ENCODE peak calls at places on chromosome 12, in seven cellular contexts. H is upper lobe of right lung, E is foreskin fibroblast, G is neural crest cell, R is type B pancreatic cell, U is AG09319, Z is endothelial cell of umbilical vein. A is an unnamed sample.

GRCh38 chr12:5780536-5780935 is 164.5 kb downstream of the ANO2 start:
- DNase-seq in H (no peak), E (no peak), G (no peak), R (peak), U (no peak), Z (peak), A (peak)

GRCh38 chr12:93025145-93026103 is 96.3 kb upstream of the EEA1 start:
- DNase-seq in H (no peak), E (peak), G (no peak), R (no peak), U (peak), Z (peak), A (no peak)

GRCh38 chr12:121238604-121239334 is 28.8 kb downstream of the P2RX4 start:
- DNase-seq in H (no peak), E (no peak), G (no peak), R (no peak), U (no peak), Z (peak), A (no peak)

GRCh38 chr12:108826115-108826806 is 31.1 kb downstream of the SSH1 start:
- DNase-seq in H (no peak), E (peak), G (no peak), R (no peak), U (peak), Z (peak), A (no peak)

GRCh38 chr12:95918194-95918993 is 24.0 kb downstream of the CCDC38 start:
- DNase-seq in H (no peak), E (peak), G (peak), R (no peak), U (peak), Z (peak), A (no peak)

GRCh38 chr12:51923506-51924365 is 16.4 kb downstream of the ACVRL1 start:
- DNase-seq in H (peak), E (peak), G (peak), R (no peak), U (no peak), Z (peak), A (no peak)

GRCh38 chr12:43104524-43104923 is 447.5 kb downstream of the ADAMTS20 start:
- DNase-seq in H (no peak), E (peak), G (no peak), R (no peak), U (no peak), Z (no peak), A (no peak)

GRCh38 chr12:46944771-46945170 is 119.0 kb upstream of the SLC38A4 start:
- DNase-seq in H (no peak), E (no peak), G (no peak), R (no peak), U (no peak), Z (no peak), A (no peak)

DNA sequence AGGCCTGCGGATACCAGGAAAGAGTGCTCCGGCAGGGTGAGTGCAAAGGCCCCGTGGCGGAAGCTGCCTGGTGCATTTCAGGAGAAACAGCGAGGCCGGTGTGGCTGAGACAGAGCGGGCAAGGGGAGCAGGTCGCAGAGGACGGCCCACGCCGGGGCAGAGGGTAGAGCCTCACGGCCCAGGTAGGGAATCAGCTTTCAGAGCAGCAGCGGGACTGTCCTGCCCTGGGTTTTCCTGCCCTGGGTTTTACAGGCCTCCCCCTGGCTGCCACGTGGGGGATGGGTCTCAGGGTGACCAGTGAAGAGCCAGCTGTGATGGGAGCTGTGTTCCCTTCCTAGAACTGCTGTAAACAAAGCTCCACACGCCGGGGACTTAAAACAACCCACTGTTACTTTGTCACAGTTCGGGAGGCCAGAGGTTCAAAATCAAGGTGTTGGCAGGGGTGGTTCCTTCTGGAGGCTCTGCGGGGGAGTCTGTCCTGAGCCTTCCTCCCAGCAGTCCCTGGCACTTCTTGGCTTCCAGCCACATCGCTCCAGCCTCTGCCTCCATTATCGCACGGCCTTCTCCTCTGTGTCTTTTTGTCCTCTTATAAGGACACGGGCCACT is 10.4 kb downstream of the NCOR2 start:
- DNase-seq in H (peak), E (no peak), G (no peak), R (no peak), U (no peak), Z (no peak), A (no peak)
- TF ChIP-seq CTCF in H (no peak), E (no peak), G (no peak), R (no peak), U (no peak), Z (no peak), A (no peak)

GRCh38 chr12:12560587-12561304 is 1.9 kb downstream of the DUSP16 start:
- DNase-seq in H (no peak), E (no peak), G (no peak), R (no peak), U (no peak), Z (peak), A (no peak)

GRCh38 chr12:12562016-12562483 is 613 bp downstream of the DUSP16 start:
- DNase-seq in H (peak), E (no peak), G (peak), R (no peak), U (no peak), Z (peak), A (peak)

GRCh38 chr12:12561305-12562015 is 1.2 kb downstream of the DUSP16 start:
- DNase-seq in H (peak), E (peak), G (peak), R (peak), U (no peak), Z (no peak), A (peak)

GRCh38 chr12:12563529-12563928 is 866 bp upstream of the DUSP16 start:
- DNase-seq in H (no peak), E (no peak), G (no peak), R (no peak), U (no peak), Z (peak), A (no peak)

GRCh38 chr12:12562585-12563245 is at the start of gene DUSP16:
- DNase-seq in H (peak), E (peak), G (peak), R (peak), U (peak), Z (peak), A (peak)
- TF ChIP-seq CTCF in H (no peak), E (no peak), G (peak), R (peak), U (no peak), Z (no peak), A (no peak)

GRCh38 chr12:118360785-118361404 is 11.8 kb downstream of the TAOK3 start:
- DNase-seq in H (no peak), E (peak), G (no peak), R (no peak), U (peak), Z (peak), A (no peak)
- TF ChIP-seq CTCF in H (no peak), E (no peak), G (no peak), R (no peak), U (no peak), Z (no peak), A (no peak)

DNA sequence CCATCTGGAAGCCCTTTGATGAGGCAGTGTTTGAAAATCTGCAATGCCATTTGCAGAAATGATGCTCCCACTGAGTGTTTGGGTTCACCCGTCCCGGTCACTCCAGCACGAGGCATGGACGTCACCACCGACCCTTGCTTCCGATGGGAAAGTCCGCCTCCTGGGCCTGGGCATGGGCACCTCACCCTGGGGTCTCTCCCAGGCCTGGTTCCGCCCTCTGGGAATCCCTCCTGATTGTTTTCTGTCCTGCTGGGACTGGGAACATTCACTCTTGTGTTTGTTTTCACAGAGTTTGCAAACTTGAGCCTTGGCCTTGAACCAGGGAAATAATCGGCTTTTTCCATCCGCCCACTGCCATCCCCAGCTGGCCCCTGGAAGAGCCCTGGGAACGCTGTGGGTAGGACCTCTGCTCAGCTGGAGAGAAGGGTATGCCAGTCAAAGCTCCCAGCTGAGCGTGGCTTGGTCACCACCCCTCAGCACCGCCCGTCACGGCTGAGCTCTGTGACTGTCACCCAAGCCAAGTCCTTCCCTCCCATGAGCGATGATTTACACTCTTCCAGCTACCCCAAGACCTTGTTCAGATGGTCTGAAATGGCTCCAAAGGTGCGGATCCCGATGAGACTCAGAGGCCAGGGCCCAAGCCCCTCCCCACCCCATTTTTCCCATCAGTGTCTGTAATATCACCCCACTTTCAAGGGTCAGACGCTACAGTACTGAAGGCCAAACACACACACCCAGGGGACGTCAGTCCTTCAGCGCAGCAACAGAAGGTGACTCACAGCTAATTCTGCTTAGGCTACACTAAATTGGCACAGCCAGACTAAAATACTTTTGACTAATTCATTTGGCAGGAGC is 34.1 kb upstream of the FZD10 start:
- DNase-seq in H (no peak), E (peak), G (no peak), R (no peak), U (no peak), Z (no peak), A (no peak)
- TF ChIP-seq CTCF in H (no peak), E (no peak), G (no peak), R (no peak), U (no peak), Z (no peak), A (no peak)

GRCh38 chr12:31245822-31246469 is 80.0 kb downstream of the SINHCAF start:
- DNase-seq in H (no peak), E (no peak), G (no peak), R (no peak), U (no peak), Z (no peak), A (no peak)
- TF ChIP-seq CTCF in H (no peak), E (no peak), G (peak), R (peak), U (no peak), Z (no peak), A (no peak)

GRCh38 chr12:71782007-71782406 is 27.3 kb downstream of the RAB21 start:
- DNase-seq in H (no peak), E (no peak), G (no peak), R (no peak), U (no peak), Z (no peak), A (no peak)

GRCh38 chr12:71780207-71780822 is 25.7 kb downstream of the RAB21 start:
- DNase-seq in H (no peak), E (peak), G (no peak), R (no peak), U (no peak), Z (peak), A (no peak)
- TF ChIP-seq CTCF in H (peak), E (peak), G (peak), R (peak), U (peak), Z (peak), A (peak)

GRCh38 chr12:100213016-100213891 is 12.6 kb downstream of the ACTR6 start:
- DNase-seq in H (no peak), E (no peak), G (no peak), R (no peak), U (no peak), Z (no peak), A (no peak)

GRCh38 chr12:100207311-100207710 is 6.7 kb downstream of the ACTR6 start:
- DNase-seq in H (no peak), E (no peak), G (no peak), R (no peak), U (no peak), Z (no peak), A (no peak)

GRCh38 chr12:100211698-100212097 is 11.1 kb downstream of the ACTR6 start:
- DNase-seq in H (no peak), E (no peak), G (no peak), R (no peak), U (no peak), Z (no peak), A (no peak)

GRCh38 chr12:100214518-100214917 is 13.9 kb downstream of the ACTR6 start:
- DNase-seq in H (no peak), E (no peak), G (no peak), R (no peak), U (no peak), Z (no peak), A (no peak)

DNA sequence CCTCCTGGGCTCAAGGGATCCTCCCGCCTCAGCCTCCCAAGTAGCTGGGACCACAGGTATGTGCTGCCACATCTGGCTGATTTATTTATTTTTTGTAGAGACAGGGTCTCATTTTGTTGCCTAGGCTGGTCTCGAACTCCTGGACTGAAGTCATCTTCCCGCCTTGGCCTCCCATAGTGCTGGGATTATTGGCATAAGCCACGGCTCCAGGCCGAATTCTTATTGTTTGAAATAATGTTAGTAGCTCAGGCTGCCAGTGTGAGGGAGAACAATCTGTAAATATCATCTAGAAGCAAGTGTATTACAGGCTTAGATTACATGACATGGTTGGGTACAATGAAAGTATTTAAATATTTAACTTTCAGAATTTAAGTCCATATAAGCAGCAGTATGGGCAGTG is 8.2 kb downstream of the ACTR6 start:
- DNase-seq in H (no peak), E (no peak), G (no peak), R (peak), U (no peak), Z (no peak), A (no peak)
- TF ChIP-seq CTCF in H (no peak), E (no peak), G (no peak), R (no peak), U (no peak), Z (no peak), A (no peak)

GRCh38 chr12:10363922-10364838 is 25.7 kb downstream of the KLRK1 start:
- DNase-seq in H (no peak), E (peak), G (no peak), R (no peak), U (no peak), Z (peak), A (peak)

GRCh38 chr12:10366875-10367274 is 23.0 kb downstream of the KLRK1 start:
- DNase-seq in H (no peak), E (peak), G (no peak), R (no peak), U (no peak), Z (no peak), A (no peak)

GRCh38 chr12:10364839-10365681 is 24.8 kb downstream of the KLRK1 start:
- DNase-seq in H (no peak), E (peak), G (no peak), R (no peak), U (no peak), Z (peak), A (peak)

GRCh38 chr12:10363665-10363921 is 26.2 kb downstream of the KLRK1 start:
- DNase-seq in H (no peak), E (no peak), G (no peak), R (no peak), U (no peak), Z (no peak), A (no peak)

DNA sequence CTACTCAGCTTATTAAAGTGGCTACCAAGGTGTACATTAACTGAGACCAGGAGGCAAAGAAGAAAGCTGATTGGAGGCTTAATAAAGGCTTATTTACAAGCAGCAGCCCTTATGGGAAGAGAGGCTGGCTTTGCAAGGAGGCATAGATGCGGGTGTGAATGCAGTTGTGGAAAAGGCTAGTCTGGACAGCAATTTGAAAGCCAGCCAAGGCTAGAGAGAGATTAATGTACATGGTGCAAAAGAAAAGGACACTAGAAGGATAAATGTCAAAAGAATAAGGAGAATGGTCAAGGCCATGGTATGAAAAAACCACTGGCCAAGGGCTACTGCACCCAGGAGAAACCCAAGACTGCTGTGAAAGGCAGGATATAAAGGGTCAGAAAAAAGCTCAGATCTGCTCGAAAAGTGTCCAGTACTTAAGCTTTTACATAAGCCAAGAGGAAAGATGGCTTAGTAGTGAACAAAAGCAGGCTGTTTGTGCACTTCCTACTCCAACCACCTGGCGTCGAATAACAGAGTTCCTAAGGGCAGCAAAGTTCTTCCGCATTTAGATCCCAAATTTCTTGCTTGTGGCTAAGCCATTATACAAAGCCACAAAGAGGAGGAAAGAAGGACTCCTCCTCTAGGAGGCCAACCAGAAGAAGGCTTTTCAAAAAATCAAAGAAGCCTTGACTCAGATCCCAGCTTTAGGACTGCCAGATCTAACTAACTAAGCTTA is 24.0 kb downstream of the KLRK1 start:
- DNase-seq in H (no peak), E (no peak), G (no peak), R (no peak), U (no peak), Z (peak), A (no peak)
- TF ChIP-seq CTCF in H (peak), E (no peak), G (peak), R (peak), U (no peak), Z (peak), A (peak)

DNA sequence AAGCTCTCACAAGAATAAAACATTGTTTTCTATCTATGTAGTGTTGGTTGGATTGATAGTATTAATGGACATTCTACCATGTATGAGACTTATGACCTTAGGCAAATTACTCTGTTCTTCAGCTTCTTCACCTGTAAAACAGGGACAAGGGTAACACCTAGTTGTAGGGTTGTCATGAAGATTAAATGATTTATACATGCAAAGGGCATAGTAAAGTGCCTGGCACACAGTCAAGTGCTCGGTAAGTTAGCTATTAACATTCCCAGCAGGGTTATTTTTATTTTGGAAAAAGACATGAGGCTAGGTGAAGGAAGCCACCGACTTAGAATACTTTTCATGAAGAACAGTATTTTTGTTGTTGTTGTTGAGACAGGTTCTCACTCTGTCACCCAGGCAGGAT is 71.2 kb upstream of the PLXNC1 start:
- DNase-seq in H (no peak), E (no peak), G (no peak), R (no peak), U (no peak), Z (no peak), A (no peak)
- TF ChIP-seq CTCF in H (no peak), E (no peak), G (no peak), R (no peak), U (no peak), Z (no peak), A (no peak)

GRCh38 chr12:88255847-88256246 is 113.7 kb downstream of the TMTC3 start:
- DNase-seq in H (no peak), E (no peak), G (no peak), R (no peak), U (no peak), Z (no peak), A (no peak)
- TF ChIP-seq CTCF in H (no peak), E (no peak), G (no peak), R (no peak), U (no peak), Z (no peak), A (no peak)

A was measured in mesothelial cell of epicardium.